ENCODE peak calls at places on chromosomes 2 and 18, in five cellular contexts. M is AG10803; I is A673; L is CD8-positive, alpha-beta T cell; Y is endothelial cell. C is an unnamed sample.

GRCh38 chr2:126885701-126886121 is 13.0 kb upstream of the TEX51 start:
- DNase-seq in M (peak; percentile 13), I (no peak), L (no peak), Y (no peak), C (no peak)

GRCh38 chr2:39033980-39034379 is 86.9 kb downstream of the SOS1 start:
- DNase-seq in M (peak; percentile 5), I (no peak), L (no peak), Y (no peak), C (no peak)

GRCh38 chr2:132943829-132944228 is 273.8 kb upstream of the LYPD1 start:
- DNase-seq in M (peak; percentile 1), I (peak; percentile 47), L (no peak), Y (no peak), C (no peak)

GRCh38 chr2:84169871-84170270 is 289.2 kb downstream of the SUCLG1 start:
- DNase-seq in M (no peak), I (no peak), L (no peak), Y (no peak), C (no peak)

GRCh38 chr18:48828713-48829442 is 121.9 kb downstream of the SMAD7 start:
- DNase-seq in M (no peak), I (peak; percentile 49), L (peak; percentile 5), Y (no peak), C (peak; percentile 12)

GRCh38 chr2:66805136-66805535 is 370.2 kb downstream of the MEIS1 start:
- DNase-seq in M (no peak), I (no peak), L (no peak), Y (no peak), C (no peak)

GRCh38 chr2:96811916-96812315 is 4.2 kb upstream of the CNNM3 start:
- DNase-seq in M (peak; percentile 74), I (no peak), L (no peak), Y (no peak), C (no peak)

GRCh38 chr2:30230479-30230854 is 867 bp upstream of the LBH start:
- DNase-seq in M (no peak), I (peak; percentile 60), L (peak; percentile 40), Y (peak; percentile 36), C (no peak)

GRCh38 chr2:43541165-43541564 is 54.7 kb downstream of the THADA start:
- DNase-seq in M (peak; percentile 52), I (no peak), L (no peak), Y (no peak), C (no peak)

DNA sequence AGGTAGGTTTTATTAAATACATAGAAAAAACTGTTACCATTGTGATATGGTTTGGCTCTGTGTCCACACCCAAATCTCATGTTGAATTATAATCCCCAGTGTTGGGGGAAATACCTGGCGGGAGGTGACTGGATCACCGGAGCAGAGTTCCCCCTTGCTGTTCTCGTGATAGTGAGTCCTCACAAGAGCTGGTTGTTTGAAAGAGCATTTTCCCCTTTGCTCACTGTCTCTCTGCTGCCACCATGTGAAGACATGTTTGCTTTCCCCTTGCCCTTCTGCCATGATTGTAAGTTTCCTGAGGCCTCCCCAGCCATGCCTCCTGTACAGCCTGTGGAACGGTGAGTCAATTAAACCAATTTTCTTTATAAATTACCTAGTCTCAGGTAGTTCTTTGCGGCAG is 352.7 kb upstream of the SLC39A10 start:
- DNase-seq in M (peak; percentile 6), I (peak; percentile 56), L (no peak), Y (peak; percentile 7), C (no peak)
- TF ChIP-seq CTCF in M (peak; percentile 29), I (peak; percentile 62), L (no peak), Y (no peak), C (no peak)

DNA sequence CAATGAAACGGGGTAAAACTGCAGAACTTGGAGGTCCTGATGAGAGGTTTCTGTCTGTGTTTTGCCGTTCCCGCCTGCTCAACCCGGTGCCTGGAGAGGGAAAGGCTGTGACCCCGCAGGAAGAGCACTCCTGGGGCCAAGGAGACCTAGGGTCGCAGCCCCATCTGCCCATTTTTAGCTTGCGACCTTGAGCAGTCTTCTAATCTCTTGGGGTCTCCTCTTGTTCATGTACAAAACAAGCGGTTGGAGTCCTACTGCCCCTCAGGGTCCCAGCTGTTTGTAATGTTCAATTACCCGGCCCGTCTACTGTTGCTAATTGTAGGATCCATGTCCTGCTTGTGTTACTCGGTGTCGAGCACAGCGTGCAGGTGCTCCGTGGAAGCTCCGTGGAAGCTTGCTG is 104.5 kb downstream of the PTGR3 start:
- DNase-seq in M (no peak), I (no peak), L (no peak), Y (no peak), C (no peak)
- TF ChIP-seq CTCF in M (no peak), I (no peak), L (no peak), Y (no peak), C (no peak)

DNA sequence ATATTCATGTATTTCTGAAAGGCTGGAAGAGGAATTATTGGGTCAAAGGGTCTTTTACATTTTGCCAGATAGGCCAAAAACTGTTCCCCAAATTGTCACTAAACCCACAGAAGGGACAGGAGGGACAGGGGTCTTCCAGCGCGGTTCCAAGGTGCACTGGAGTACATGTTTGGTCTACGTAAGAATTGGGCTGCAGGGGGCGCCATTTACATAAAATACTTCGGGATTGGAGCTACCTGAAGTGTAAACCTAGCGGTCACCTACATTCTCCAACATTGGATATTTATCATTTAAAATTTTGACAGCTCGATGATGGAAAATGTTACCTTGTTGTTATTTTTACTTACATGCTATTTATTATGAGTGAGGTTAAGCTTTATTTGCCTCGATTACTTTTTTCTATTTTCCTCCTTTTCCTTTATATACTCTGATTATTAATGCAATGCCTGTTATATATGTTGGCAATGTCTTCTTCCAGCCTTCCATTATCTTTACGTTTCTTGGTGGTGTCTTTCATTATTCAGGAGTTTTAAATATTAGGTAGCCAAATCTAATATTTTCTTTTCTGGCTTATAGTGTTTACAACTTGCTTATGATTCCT is 43.0 kb upstream of the RAB6C start:
- DNase-seq in M (no peak), I (peak; percentile 40), L (no peak), Y (peak; percentile 64), C (no peak)
- TF ChIP-seq CTCF in M (peak; percentile 59), I (peak; percentile 59), L (no peak), Y (peak; percentile 53), C (no peak)

GRCh38 chr2:65130440-65131175 is 702 bp upstream of the RAB1A start:
- DNase-seq in M (no peak), I (no peak), L (no peak), Y (no peak), C (no peak)
- TF ChIP-seq CTCF in M (no peak), I (no peak), L (no peak), Y (no peak), C (no peak)

DNA sequence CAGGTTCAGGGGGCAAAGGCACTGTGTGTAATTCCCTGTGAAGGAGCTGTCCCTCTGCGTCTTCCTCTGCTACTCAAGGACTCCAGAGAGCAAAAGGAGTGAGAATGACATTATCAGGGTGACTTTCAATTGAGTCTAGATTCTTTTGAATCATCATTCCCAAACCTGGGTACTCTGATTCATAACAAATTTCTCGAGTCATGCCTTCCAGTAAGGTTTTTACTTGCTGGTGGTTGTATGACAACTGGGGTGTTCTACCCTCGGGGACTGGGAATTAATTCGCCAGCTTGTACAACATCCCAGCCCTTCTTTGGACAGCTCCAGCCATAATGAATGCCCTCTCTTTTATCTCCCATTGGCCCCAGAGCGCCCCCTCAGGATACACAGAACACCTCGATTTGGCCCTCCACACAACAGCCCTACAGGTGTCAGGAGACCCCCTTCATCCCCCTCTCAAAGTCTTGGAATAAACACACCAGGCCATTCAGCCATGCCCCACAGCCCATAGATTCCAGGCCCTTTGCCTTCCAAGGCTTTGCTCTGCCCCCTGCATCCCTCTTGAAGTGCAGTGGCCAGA is 254.5 kb downstream of the KLHL29 start:
- DNase-seq in M (no peak), I (no peak), L (no peak), Y (no peak), C (no peak)
- TF ChIP-seq CTCF in M (no peak), I (no peak), L (no peak), Y (no peak), C (no peak)

DNA sequence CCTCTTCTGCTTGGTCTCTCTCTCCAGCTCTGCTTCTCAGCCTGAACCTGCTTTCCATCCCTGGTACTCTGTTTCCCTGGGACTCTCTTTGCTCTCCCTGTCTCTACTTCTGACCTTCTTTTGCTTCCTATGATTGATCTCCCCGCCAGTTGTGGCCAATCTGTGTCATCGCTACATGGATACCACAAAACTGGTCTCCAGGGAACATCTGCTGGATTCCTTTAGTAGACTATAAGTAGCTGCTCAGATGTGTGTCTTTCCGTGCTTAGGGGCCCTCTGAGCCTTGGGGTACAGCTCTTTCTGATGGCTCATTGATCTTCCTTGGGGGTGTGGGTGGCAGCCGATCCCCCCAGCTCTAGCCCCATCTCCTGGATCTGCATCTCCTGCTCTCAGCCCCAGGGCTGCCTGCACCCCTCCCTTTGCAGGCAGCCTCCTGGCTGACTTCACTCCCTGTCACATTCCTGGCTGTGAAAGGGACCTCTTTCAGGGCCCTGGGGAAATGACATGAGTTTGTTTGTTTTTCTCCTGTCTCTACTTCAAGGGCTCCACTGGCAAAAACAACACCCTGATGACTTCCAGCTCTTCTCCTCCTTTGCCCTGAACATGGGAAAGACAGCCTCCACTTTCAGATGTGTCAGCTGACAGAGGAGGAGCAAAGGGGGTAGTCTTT is 333.7 kb downstream of the CYP26B1 start:
- DNase-seq in M (peak; percentile 70), I (no peak), L (no peak), Y (no peak), C (no peak)
- TF ChIP-seq CTCF in M (no peak), I (no peak), L (no peak), Y (no peak), C (no peak)

GRCh38 chr2:174038472-174038871 is 73.3 kb upstream of the SP3 start:
- DNase-seq in M (no peak), I (no peak), L (no peak), Y (no peak), C (no peak)
- TF ChIP-seq CTCF in M (no peak), I (no peak), L (no peak), Y (no peak), C (no peak)

GRCh38 chr2:124325667-124326425 is 300.8 kb downstream of the CNTNAP5 start:
- DNase-seq in M (no peak), I (peak; percentile 19), L (no peak), Y (no peak), C (no peak)
- TF ChIP-seq CTCF in M (no peak), I (peak; percentile 46), L (no peak), Y (peak; percentile 63), C (no peak)

C was measured in omental fat pad.